ENCODE peak calls at places on chromosomes 6 and 20, in five cellular contexts. X, O, K, Q and B are unnamed samples.

GRCh38 chr6:122389704-122390103 is 9.7 kb upstream of the HSF2 start:
- DNase-seq in X (no peak), O (no peak), K (no peak), Q (no peak), B (peak; percentile 7)

GRCh38 chr6:7974932-7975763 is 64.6 kb upstream of the TXNDC5 start:
- DNase-seq in X (peak; percentile 84), O (peak; percentile 82), K (peak; percentile 81), Q (peak; percentile 32), B (peak; percentile 45)

GRCh38 chr6:158911746-158912158 is 88.2 kb downstream of the RSPH3 start:
- DNase-seq in X (no peak), O (no peak), K (no peak), Q (no peak), B (no peak)

GRCh38 chr6:81781624-81782023 is 29.1 kb upstream of the TENT5A start:
- DNase-seq in X (no peak), O (no peak), K (no peak), Q (no peak), B (no peak)

GRCh38 chr20:11217322-11217989 is 543.7 kb upstream of the JAG1 start:
- DNase-seq in X (no peak), O (peak; percentile 23), K (no peak), Q (no peak), B (no peak)

GRCh38 chr6:141878686-141879085 is 254.0 kb upstream of the GJE1 start:
- DNase-seq in X (no peak), O (no peak), K (no peak), Q (no peak), B (no peak)

GRCh38 chr6:40706222-40706621 is 119.1 kb upstream of the LRFN2 start:
- DNase-seq in X (no peak), O (no peak), K (no peak), Q (no peak), B (no peak)

GRCh38 chr20:45153756-45154155 is 20.9 kb upstream of the PI3 start:
- DNase-seq in X (no peak), O (no peak), K (no peak), Q (no peak), B (no peak)

GRCh38 chr6:163151212-163151611 is 263.3 kb upstream of the QKI start:
- DNase-seq in X (no peak), O (no peak), K (no peak), Q (no peak), B (no peak)

GRCh38 chr20:9161308-9161707 is 92.4 kb downstream of the PLCB4 start:
- DNase-seq in X (no peak), O (no peak), K (no peak), Q (no peak), B (no peak)

GRCh38 chr6:43729537-43729936 is 40.5 kb upstream of the VEGFA start:
- DNase-seq in X (no peak), O (peak; percentile 71), K (no peak), Q (no peak), B (no peak)

GRCh38 chr6:15148356-15149058 is 97.4 kb upstream of the JARID2 start:
- DNase-seq in X (no peak), O (no peak), K (no peak), Q (peak; percentile 50), B (peak; percentile 85)

GRCh38 chr6:27448456-27448855 is 24.4 kb downstream of the ZNF184 start:
- DNase-seq in X (no peak), O (no peak), K (no peak), Q (no peak), B (no peak)
- TF ChIP-seq CTCF in X (no peak), O (no peak), K (no peak), Q (no peak), B (no peak)

DNA sequence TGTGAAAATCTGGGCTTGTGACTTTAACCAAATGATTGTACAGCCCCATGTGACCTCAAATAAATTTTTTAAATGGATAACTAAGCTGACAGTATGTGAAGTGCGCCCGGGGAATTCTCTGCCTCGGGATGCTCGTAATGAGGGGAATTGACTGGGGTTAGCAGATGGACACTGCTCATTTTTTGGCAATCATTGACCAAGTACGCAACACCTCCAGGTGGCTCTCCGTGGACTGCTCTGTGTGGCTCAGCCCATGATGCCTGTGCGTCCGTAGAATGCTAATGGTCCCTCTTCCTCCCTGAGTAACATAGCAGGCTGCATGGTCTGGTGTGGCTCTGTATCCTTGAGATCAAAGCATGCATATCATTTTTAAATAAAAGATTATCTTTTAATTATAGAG is 42.4 kb downstream of the FARS2 start:
- DNase-seq in X (no peak), O (no peak), K (no peak), Q (no peak), B (no peak)
- H3K4me3 ChIP-seq in X (no peak overlapping the region), O (no peak overlapping the region), K (no peak overlapping the region), Q (no peak overlapping the region), B (no peak overlapping the region)

DNA sequence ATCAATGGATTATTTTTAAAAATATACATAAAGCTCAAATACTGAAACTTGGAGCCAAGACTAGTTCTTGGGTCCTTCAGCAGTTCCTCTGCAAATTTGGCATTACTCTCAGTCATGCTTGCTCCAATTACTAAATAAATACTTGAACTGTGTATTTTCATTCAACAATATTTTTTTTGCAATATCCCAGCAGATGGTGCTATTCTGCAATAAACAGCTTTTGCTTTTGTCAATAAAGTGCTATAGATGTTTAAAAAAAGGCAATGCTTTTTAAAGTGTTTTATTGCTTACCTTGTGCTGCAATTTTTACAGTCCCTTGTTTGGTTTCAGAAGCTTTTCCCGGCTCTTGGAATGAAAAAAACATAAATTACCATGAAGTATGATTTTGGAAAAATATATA is 243.4 kb downstream of the TRDN start:
- DNase-seq in X (no peak), O (no peak), K (no peak), Q (no peak), B (no peak)
- TF ChIP-seq CTCF in X (peak; percentile 49), O (no peak), K (peak; percentile 39), Q (peak; percentile 26), B (no peak)

GRCh38 chr6:25411316-25411961 is 132.3 kb downstream of the CARMIL1 start:
- DNase-seq in X (no peak), O (no peak), K (no peak), Q (no peak), B (no peak)
- H3K4me3 ChIP-seq in X (no peak overlapping the region), O (no peak overlapping the region), K (no peak overlapping the region), Q (no peak overlapping the region), B (no peak overlapping the region)

GRCh38 chr20:56513807-56514150 is 10.8 kb upstream of the FAM209A start:
- DNase-seq in X (no peak), O (no peak), K (no peak), Q (no peak), B (no peak)

GRCh38 chr20:56517641-56518040 is 6.9 kb upstream of the FAM209A start:
- DNase-seq in X (no peak), O (no peak), K (no peak), Q (no peak), B (no peak)

GRCh38 chr20:56517211-56517610 is 7.3 kb upstream of the FAM209A start:
- DNase-seq in X (no peak), O (no peak), K (no peak), Q (no peak), B (no peak)

GRCh38 chr20:56516631-56517030 is 7.9 kb upstream of the FAM209A start:
- DNase-seq in X (no peak), O (no peak), K (peak; percentile 49), Q (no peak), B (no peak)

GRCh38 chr20:56515657-56516381 is 8.7 kb upstream of the FAM209A start:
- DNase-seq in X (no peak), O (no peak), K (no peak), Q (no peak), B (no peak)
- TF ChIP-seq CTCF in X (peak; percentile 23), O (no peak), K (peak; percentile 22), Q (no peak), B (no peak)

GRCh38 chr6:151805286-151805840 is 2.1 kb upstream of the ESR1 start:
- DNase-seq in X (peak; percentile 16), O (no peak), K (no peak), Q (no peak), B (no peak)

GRCh38 chr6:151807513-151808330 is at the start of gene ESR1:
- DNase-seq in X (peak; percentile 23), O (no peak), K (no peak), Q (no peak), B (no peak)

GRCh38 chr6:151804585-151805285 is 2.7 kb upstream of the ESR1 start:
- DNase-seq in X (no peak), O (no peak), K (no peak), Q (no peak), B (no peak)

GRCh38 chr6:151806757-151807512 is 547 bp upstream of the ESR1 start:
- DNase-seq in X (no peak), O (no peak), K (no peak), Q (no peak), B (no peak)

GRCh38 chr6:151808331-151809241 is 1.1 kb downstream of the ESR1 start:
- DNase-seq in X (no peak), O (no peak), K (no peak), Q (no peak), B (no peak)
- H3K4me3 ChIP-seq in X (peak overlapping the region; percentile 65), O (peak overlapping the region; percentile 17), K (peak overlapping the region; percentile 30), Q (peak overlapping the region; percentile 12), B (peak overlapping the region; percentile 4)

GRCh38 chr20:17636523-17637412 is 45.3 kb downstream of the RRBP1 start:
- DNase-seq in X (no peak), O (no peak), K (peak; percentile 83), Q (no peak), B (no peak)
- TF ChIP-seq CTCF in X (no peak), O (no peak), K (peak; percentile 34), Q (no peak), B (no peak)